ENCODE peak calls at places on chromosome 6, in six cellular contexts. R, E, O, N, A and Y are unnamed samples.

GRCh38 chr6:107692351-107692750 is 131.8 kb downstream of the SCML4 start:
- DNase-seq in O (no peak), E (no peak), A (no peak), R (no peak), N (no peak), Y (no peak)

GRCh38 chr6:65638047-65638831 is 68.8 kb downstream of the EYS start:
- DNase-seq in N (peak), E (no peak), O (peak), A (no peak), R (peak), Y (no peak)

GRCh38 chr6:111524735-111525134 is 41.7 kb upstream of the REV3L start:
- DNase-seq in O (no peak), E (no peak), N (no peak), A (no peak), R (no peak), Y (no peak)

GRCh38 chr6:139398658-139399057 is 24.2 kb upstream of the CITED2 start:
- DNase-seq in N (no peak), R (no peak), A (no peak), E (no peak), O (no peak), Y (no peak)

GRCh38 chr6:12477616-12478015 is 187.5 kb downstream of the EDN1 start:
- DNase-seq in A (no peak), E (no peak), N (no peak), R (no peak), O (no peak), Y (no peak)

GRCh38 chr6:73516712-73517489 is 3.9 kb downstream of the EEF1A1 start:
- DNase-seq in N (no peak), O (no peak), E (no peak), A (no peak), R (no peak), Y (no peak)

GRCh38 chr6:149820506-149820905 is 43.7 kb downstream of the LRP11 start:
- DNase-seq in E (peak), A (no peak), N (no peak), R (no peak), O (no peak), Y (no peak)

GRCh38 chr6:142485256-142485655 is 183.4 kb downstream of the ADGRG6 start:
- DNase-seq in A (no peak), E (no peak), N (no peak), O (no peak), R (no peak), Y (no peak)

GRCh38 chr6:152232494-152233151 is 404.5 kb downstream of the SYNE1 start:
- DNase-seq in E (peak), A (no peak), R (peak), O (no peak), N (peak), Y (no peak)

GRCh38 chr6:99189823-99190721 is 159.4 kb downstream of the FAXC start:
- DNase-seq in O (no peak), R (no peak), N (no peak), A (peak), E (no peak), Y (no peak)

GRCh38 chr6:158518196-158519127 is 41.4 kb upstream of the TMEM181 start:
- DNase-seq in O (peak), N (peak), A (peak), R (peak), E (peak), Y (peak)

GRCh38 chr6:29925341-29926080 is 16.8 kb upstream of the HLA-A start:
- DNase-seq in O (no peak), A (no peak), E (no peak), N (no peak), R (no peak), Y (no peak)

GRCh38 chr6:92779758-92780157 is 639.6 kb downstream of the EPHA7 start:
- DNase-seq in A (no peak), N (no peak), R (no peak), E (no peak), O (no peak), Y (no peak)

GRCh38 chr6:131654326-131654725 is 17.2 kb downstream of the ENPP3 start:
- DNase-seq in O (no peak), R (no peak), A (no peak), E (no peak), N (no peak), Y (no peak)

GRCh38 chr6:24768361-24768760 is 6.4 kb upstream of the GMNN start:
- DNase-seq in A (no peak), O (no peak), R (no peak), E (no peak), N (no peak), Y (no peak)

GRCh38 chr6:137246801-137247202 is 27.6 kb upstream of the IFNGR1 start:
- DNase-seq in O (no peak), N (no peak), R (no peak), E (no peak), A (no peak), Y (no peak)

GRCh38 chr6:37083243-37084138 is 78.0 kb downstream of the FGD2 start:
- DNase-seq in R (peak), N (peak), A (no peak), E (peak), O (no peak), Y (no peak)
- TF ChIP-seq CHD2 in R (peak), N (no peak), A (no peak), E (no peak), O (no peak), Y (no peak)

DNA sequence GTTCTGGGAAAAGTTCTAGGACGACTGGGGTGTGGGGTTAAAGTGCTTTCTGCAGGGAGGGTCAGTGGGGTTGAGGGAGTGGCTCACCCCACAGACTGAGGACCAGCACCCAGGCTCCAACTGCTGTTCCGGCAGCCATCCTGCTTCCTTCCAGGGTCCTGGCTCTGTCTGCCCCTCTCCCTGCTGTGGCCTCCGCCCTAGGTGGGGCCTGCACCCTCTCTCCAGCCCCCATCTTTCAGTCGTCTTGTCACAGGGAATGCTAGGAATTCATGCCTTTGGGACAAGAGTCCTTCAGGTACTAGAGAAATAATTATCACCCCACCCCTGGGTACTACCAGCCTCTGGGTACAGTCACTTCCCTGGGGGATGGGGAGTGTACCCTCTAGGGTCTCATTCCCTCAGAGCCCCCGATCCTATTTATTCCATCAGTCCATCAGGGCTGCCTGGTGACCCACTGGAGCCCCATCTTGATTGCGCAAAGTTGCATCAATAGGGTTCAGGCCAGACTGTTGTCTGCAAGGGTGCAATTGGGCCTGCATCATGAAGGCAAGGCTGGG is at the start of gene AGER:
- DNase-seq in R (no peak), E (no peak), A (no peak), O (no peak), N (peak), Y (no peak)
- TF ChIP-seq CHD2 in R (no peak), E (no peak), A (no peak), O (no peak), N (no peak), Y (no peak)

DNA sequence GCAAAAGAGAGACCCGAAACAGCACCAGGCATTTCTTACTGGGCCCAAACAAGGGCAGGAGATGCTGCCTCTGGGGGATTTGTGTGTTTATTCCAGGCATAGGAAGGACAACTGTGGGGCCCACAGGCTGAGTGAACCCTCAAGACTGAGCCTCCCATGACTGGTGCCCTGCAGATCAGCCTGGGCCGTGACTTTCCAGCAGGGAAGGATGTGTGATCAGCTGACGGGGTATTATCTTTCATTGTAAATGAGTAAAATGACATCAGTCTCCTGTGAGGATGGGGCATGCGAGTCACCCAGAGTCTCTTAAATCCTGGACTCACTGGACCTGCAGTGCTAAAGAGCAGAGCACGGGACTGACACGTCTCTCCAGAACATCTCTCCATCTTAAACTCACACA is 3.9 kb upstream of the TEAD3 start:
- DNase-seq in E (no peak), R (peak), A (no peak), N (no peak), O (no peak), Y (peak)
- TF ChIP-seq CHD2 in E (no peak), R (no peak), A (no peak), N (no peak), O (no peak), Y (no peak)

GRCh38 chr6:72175936-72176335 is 289.6 kb downstream of the RIMS1 start:
- DNase-seq in N (peak), A (no peak), E (no peak), R (no peak), O (no peak), Y (no peak)
- TF ChIP-seq CHD2 in N (peak), A (no peak), E (no peak), R (no peak), O (no peak), Y (no peak)

GRCh38 chr6:16723833-16724232 is 37.4 kb downstream of the ATXN1 start:
- DNase-seq in E (no peak), A (no peak), O (no peak), N (no peak), R (peak), Y (no peak)
- TF ChIP-seq CHD2 in E (no peak), A (no peak), O (no peak), N (no peak), R (no peak), Y (no peak)

DNA sequence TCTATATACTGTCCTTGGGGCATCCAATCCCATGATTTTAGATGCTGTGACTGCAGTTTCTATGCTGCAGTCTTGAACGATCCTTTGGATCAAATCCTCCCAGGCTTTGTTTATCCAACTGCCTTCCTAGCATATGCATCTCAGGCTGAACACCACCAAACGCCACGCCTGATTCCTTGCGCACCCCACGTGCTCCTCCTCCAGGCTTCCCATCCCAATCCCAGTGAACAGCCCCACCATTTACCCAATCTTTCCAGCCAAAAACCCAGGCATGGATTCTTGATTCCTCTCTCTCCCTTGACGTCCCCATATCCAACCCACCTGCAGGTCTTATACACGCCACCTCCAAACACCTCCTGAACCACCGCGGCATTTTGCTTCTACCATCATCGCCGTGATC is 7.8 kb downstream of the PDE10A start:
- DNase-seq in R (no peak), O (no peak), A (no peak), E (no peak), N (no peak), Y (no peak)
- TF ChIP-seq CHD2 in R (no peak), O (no peak), A (no peak), E (no peak), N (no peak), Y (no peak)